ENCODE peak calls at places on chromosomes 7 and 10, in six cellular contexts. X is fibroblast of the aortic adventitia, R is cardiac fibroblast, V is choroid plexus epithelial cell, K is uterus, T is pancreas. I is an unnamed sample.

GRCh38 chr10:103942866-103943265 is 24.1 kb upstream of the SLK start:
- DNase-seq in R (no peak), K (no peak), T (no peak), X (peak), V (peak), I (no peak)

GRCh38 chr7:132739271-132739955 is 163.1 kb upstream of the PLXNA4 start:
- DNase-seq in V (peak), X (peak), K (no peak), T (no peak), R (peak), I (no peak)

GRCh38 chr7:42237891-42238531 is 1.0 kb upstream of the GLI3 start:
- DNase-seq in K (peak), R (peak), T (peak), X (peak), V (peak), I (no peak)

GRCh38 chr10:118692911-118693310 is 61.9 kb downstream of the CACUL1 start:
- DNase-seq in X (peak), V (peak), T (no peak), R (peak), K (no peak), I (peak)

GRCh38 chr10:77505431-77506334 is 131.9 kb downstream of the KCNMA1 start:
- DNase-seq in R (peak), V (peak), K (no peak), T (no peak), X (peak), I (peak)

GRCh38 chr7:43758029-43758860 is at the start of gene BLVRA:
- DNase-seq in V (no peak), K (peak), R (peak), T (peak), X (peak), I (no peak)

GRCh38 chr10:78974409-78975317 is 94.1 kb upstream of the ZMIZ1 start:
- DNase-seq in V (peak), X (peak), R (peak), T (peak), K (peak), I (peak)

GRCh38 chr10:52563361-52563760 is 209.2 kb downstream of the MBL2 start:
- DNase-seq in X (peak), K (no peak), V (peak), T (no peak), R (peak), I (no peak)

GRCh38 chr7:117248810-117249209 is 74.0 kb downstream of the WNT2 start:
- DNase-seq in K (no peak), R (no peak), V (peak), X (peak), T (no peak), I (no peak)

GRCh38 chr7:19958309-19958896 is 185.0 kb upstream of the TMEM196 start:
- DNase-seq in X (peak), V (peak), K (no peak), T (no peak), R (peak), I (peak)

GRCh38 chr10:96588060-96588554 is 1.3 kb upstream of the TM9SF3 start:
- DNase-seq in K (no peak), V (no peak), R (no peak), T (no peak), X (no peak), I (no peak)

GRCh38 chr10:7956508-7956907 is 98.0 kb upstream of the GATA3 start:
- DNase-seq in R (peak), X (peak), V (peak), T (no peak), K (no peak), I (peak)

GRCh38 chr7:38040831-38041230 is 120.4 kb downstream of the EPDR1 start:
- DNase-seq in V (no peak), R (no peak), K (no peak), T (no peak), X (no peak), I (no peak)

GRCh38 chr7:28395806-28396205 is 16.5 kb upstream of the CREB5 start:
- DNase-seq in V (no peak), K (no peak), T (no peak), R (no peak), X (peak), I (no peak)

GRCh38 chr10:22321156-22321711 is 335 bp downstream of the BMI1 start:
- DNase-seq in R (peak), T (peak), K (peak), X (peak), V (peak), I (no peak)

GRCh38 chr7:84675633-84676034 is 481.0 kb upstream of the SEMA3A start:
- DNase-seq in X (no peak), V (peak), T (no peak), R (no peak), K (no peak), I (no peak)

GRCh38 chr7:55573526-55573925 is 1.2 kb upstream of the VOPP1 start:
- DNase-seq in T (no peak), K (no peak), X (peak), V (peak), R (peak), I (no peak)

GRCh38 chr7:99397632-99397983 is 10.8 kb downstream of the PDAP1 start:
- DNase-seq in X (no peak), R (no peak), K (no peak), V (no peak), T (no peak), I (no peak)

GRCh38 chr10:90675621-90676020 is 182.2 kb downstream of the HTR7 start:
- DNase-seq in X (peak), R (peak), V (peak), K (no peak), T (no peak), I (no peak)

GRCh38 chr7:26515462-26515861 is 223.8 kb downstream of the SNX10 start:
- DNase-seq in R (no peak), K (no peak), T (peak), X (no peak), V (peak), I (no peak)

GRCh38 chr10:95508730-95509129 is 52.4 kb downstream of the SORBS1 start:
- DNase-seq in K (peak), X (peak), T (no peak), V (peak), R (peak), I (no peak)

GRCh38 chr10:48285710-48286109 is 11.2 kb upstream of the FRMPD2 start:
- DNase-seq in R (peak), T (no peak), K (no peak), X (peak), V (no peak), I (no peak)

GRCh38 chr10:52486840-52487611 is 172.9 kb downstream of the DKK1 start:
- DNase-seq in X (peak), T (no peak), R (peak), V (peak), K (no peak), I (peak)

GRCh38 chr10:131911451-131911850 is 10.6 kb downstream of the PPP2R2D start:
- DNase-seq in X (no peak), V (no peak), R (no peak), K (no peak), T (no peak), I (no peak)

GRCh38 chr7:29976673-29977072 is 12.9 kb downstream of the SCRN1 start:
- DNase-seq in K (no peak), V (peak), T (no peak), R (peak), X (peak), I (no peak)

GRCh38 chr10:47025253-47025539 is 114.0 kb downstream of the PTPN20 start:
- DNase-seq in X (no peak), V (no peak), R (no peak), K (no peak), T (no peak), I (no peak)

GRCh38 chr10:11525503-11525902 is 85.9 kb downstream of the USP6NL start:
- DNase-seq in V (no peak), R (peak), T (no peak), X (peak), K (peak), I (no peak)

GRCh38 chr10:132374612-132375011 is 22.4 kb upstream of the PWWP2B start:
- DNase-seq in T (no peak), X (no peak), V (no peak), K (peak), R (no peak), I (no peak)

GRCh38 chr10:130231211-130231850 is 95.1 kb downstream of the GLRX3 start:
- DNase-seq in K (no peak), R (no peak), T (no peak), X (no peak), V (no peak), I (no peak)

GRCh38 chr7:16028103-16028502 is 341.6 kb upstream of the MEOX2 start:
- DNase-seq in R (peak), X (peak), T (no peak), K (no peak), V (peak), I (peak)

GRCh38 chr7:23471090-23471859 is 984 bp upstream of the IGF2BP3 start:
- DNase-seq in V (peak), T (no peak), X (peak), R (peak), K (no peak), I (no peak)

GRCh38 chr7:23473848-23474097 is 3.5 kb upstream of the IGF2BP3 start:
- DNase-seq in V (no peak), K (no peak), X (no peak), R (no peak), T (no peak), I (no peak)

GRCh38 chr7:23472974-23473847 is 2.9 kb upstream of the IGF2BP3 start:
- DNase-seq in K (no peak), R (no peak), X (no peak), V (peak), T (no peak), I (no peak)

GRCh38 chr7:23472046-23472445 is 1.8 kb upstream of the IGF2BP3 start:
- DNase-seq in V (no peak), X (no peak), R (no peak), T (no peak), K (no peak), I (no peak)

GRCh38 chr7:23472556-23472955 is 2.3 kb upstream of the IGF2BP3 start:
- DNase-seq in T (no peak), K (no peak), V (no peak), R (no peak), X (no peak), I (no peak)
- H3K4me3 ChIP-seq in T (no peak), K (no peak), V (no peak), R (no peak), X (no peak), I (no peak)

DNA sequence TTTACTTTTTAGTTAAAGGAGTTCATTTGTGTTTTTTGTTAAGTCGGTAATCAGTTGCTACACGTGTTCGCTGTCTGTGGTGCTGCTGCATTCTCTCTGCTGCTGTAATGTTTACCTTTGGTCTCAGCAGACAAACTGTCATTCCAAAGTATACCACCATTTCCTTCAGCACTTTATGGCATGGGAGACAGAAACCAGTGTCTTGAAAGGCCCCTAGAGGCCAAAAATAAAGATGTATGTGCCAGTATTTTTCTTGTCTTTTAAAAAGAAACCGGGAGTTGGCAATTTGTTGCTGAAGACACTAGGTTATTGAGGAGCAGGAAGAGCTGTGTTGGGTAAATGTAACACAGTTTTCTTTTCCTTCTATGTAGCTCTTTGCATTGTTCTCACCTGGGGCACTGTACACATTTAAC is 24.1 kb downstream of the ZNF92 start:
- DNase-seq in K (no peak), T (no peak), R (peak), X (no peak), V (peak), I (peak)
- TF ChIP-seq CTCF in K (no peak), T (no peak), R (no peak), X (no peak), V (peak), I (peak)

GRCh38 chr7:603152-603941 is 83.7 kb upstream of the PDGFA start:
- DNase-seq in V (no peak), X (no peak), R (no peak), T (no peak), K (no peak), I (no peak)

GRCh38 chr7:604884-605531 is 85.4 kb upstream of the PDGFA start:
- DNase-seq in K (no peak), R (peak), V (peak), X (no peak), T (no peak), I (no peak)

GRCh38 chr7:605661-606450 is 86.2 kb upstream of the PDGFA start:
- DNase-seq in X (no peak), R (no peak), V (no peak), K (no peak), T (no peak), I (no peak)

GRCh38 chr7:602341-603141 is 82.9 kb upstream of the PDGFA start:
- DNase-seq in K (no peak), X (no peak), T (no peak), V (no peak), R (no peak), I (no peak)

DNA sequence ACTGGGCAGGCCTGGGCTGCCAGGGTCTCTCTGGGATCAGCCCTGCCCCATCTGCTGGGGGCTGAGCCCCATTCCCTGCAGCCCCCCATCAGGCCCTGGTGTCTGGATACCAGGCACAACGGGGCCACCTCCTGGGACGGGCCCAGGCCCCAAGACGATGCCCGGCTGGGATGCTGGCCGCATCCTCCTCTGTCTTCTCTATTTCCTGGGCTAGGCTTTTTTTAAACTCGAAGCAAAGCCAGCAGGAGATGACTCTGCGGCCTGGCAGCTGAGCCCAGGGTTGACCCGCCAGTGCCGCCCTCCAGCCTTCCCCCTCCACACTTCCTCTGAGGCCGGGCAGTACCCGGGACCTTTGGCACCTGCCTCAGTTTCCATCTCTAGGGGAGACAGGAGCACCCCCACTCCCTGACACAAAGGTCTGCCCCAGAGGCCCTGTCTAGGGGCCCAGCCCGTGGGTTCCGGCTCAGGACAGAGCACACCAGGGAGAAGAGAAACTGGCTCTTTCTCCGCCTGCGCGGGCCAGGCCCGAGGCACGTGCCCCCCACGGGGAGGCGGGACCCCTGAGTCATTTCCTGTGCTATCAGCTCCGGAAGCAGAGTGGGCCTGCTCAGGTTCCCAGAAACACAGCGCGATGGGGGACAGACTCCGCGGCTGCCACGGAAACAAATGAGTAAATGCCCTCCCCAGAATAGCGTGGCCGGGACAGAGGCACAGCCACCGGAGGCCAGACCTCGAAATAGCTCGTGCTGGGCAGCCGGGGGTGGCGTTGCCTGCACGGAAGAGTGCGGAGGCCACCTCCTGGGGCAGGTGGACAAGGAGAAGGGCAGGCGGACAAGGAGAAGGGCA is 84.6 kb upstream of the PDGFA start:
- DNase-seq in R (peak), T (no peak), V (peak), X (no peak), K (peak), I (no peak)
- H3K4me3 ChIP-seq in R (no peak), T (no peak), V (peak), X (no peak), K (no peak), I (no peak)

DNA sequence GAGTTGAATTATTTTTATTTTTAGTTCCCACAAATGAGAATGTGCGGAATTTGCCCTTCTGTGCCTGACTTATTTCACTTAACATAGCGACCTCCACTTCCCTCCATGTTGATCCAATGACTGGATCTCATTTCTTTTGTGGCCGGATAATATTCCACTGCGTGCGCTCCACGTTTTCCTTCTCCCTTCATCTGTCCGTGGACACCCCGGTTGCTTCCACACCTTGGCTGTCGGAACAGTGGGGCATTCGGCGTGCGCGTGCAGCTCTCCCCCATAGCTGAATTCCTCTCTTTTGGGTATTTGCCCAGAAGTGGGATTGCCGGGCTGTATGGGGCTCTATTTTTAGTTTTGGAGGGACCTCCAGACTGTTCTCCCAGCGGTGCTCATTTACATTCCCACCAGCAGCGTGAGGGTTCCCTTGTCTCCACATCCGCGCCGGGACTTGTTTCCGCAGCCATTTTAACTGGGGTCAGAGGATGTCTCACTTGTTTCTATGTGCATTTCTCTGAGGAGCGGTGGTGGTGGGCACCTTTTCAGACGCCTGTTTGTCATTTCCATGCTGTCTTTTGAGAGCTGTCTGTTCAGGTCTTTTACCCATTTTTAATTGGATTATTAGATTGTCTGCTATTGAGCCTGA is 50.9 kb upstream of the SUN1 start:
- DNase-seq in K (peak), R (peak), X (no peak), T (no peak), V (peak), I (no peak)
- TF ChIP-seq CTCF in K (no peak), R (no peak), X (no peak), T (no peak), V (no peak), I (no peak)

GRCh38 chr7:40808409-40808942 is 673.7 kb downstream of the SUGCT start:
- DNase-seq in T (no peak), V (peak), R (peak), K (no peak), X (peak), I (peak)
- H3K4me3 ChIP-seq in T (no peak), V (no peak), R (no peak), K (no peak), X (no peak), I (no peak)

GRCh38 chr10:13473986-13474385 is 54.8 kb downstream of the BEND7 start:
- DNase-seq in R (no peak), V (no peak), X (no peak), T (no peak), K (no peak), I (no peak)

GRCh38 chr10:13472359-13472758 is 56.5 kb downstream of the BEND7 start:
- DNase-seq in X (no peak), V (no peak), R (no peak), K (no peak), T (no peak), I (no peak)

GRCh38 chr10:13475124-13475523 is 53.7 kb downstream of the BEND7 start:
- DNase-seq in X (no peak), T (no peak), K (no peak), V (no peak), R (no peak), I (no peak)

DNA sequence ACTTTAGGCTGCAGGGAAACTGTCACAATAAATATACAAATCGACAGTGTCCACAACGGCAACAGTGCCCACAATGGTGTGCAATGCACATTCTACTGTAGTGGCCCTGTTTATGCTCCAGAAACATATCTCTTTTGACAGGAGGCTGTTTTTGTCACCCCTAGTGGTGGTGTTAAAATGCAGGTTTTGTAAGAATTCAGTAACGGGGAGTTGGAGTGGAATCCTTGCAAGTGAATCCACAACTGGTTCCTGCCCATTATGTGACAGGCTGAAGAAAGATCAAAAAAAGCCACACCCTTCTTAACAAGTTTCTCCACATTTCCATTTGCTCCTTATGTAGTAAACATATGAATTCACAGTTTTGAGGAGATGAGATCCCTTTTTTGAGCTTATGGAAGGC is 58.5 kb downstream of the BEND7 start:
- DNase-seq in K (no peak), V (peak), X (no peak), T (no peak), R (no peak), I (no peak)
- TF ChIP-seq CTCF in K (no peak), V (peak), X (no peak), T (no peak), R (peak), I (peak)

DNA sequence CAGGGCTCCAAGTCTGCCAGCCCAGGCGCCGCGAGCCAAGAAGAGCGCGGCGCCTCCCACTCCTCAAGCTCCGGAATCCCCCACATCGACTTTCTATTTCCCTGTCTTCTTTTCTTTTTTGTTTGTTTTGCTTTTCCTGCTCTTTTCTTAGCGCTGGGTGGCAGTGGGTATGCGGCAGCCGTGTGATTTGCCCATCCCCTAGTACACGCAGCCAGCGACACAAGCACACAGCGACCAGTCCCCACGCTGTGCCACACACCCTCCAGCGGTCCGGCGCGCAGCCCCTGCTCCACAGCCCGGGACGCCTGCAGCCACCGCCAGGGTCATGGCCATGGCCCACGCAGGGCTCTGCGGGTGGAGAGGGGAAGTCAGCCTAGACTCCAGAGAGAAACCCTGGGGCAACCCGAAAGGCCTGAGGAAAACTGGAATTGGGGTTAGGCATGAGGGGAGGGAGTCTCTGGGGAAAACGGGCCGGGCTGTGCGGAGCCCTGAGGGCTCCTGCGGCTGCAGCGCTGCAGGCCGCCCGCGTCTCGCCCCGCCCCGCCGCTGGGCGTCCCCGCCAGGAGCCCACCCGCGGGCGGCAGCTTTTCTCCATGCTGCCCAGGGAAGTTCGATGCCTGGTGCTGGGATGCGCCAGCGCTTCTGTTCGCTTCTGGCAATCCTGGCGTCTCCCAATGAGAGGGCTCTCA is 2.5 kb downstream of the CHRM2 start:
- DNase-seq in K (no peak), V (no peak), X (no peak), R (no peak), T (no peak), I (no peak)
- H3K4me3 ChIP-seq in K (peak), V (peak), X (peak), R (peak), T (no peak), I (peak)

I was measured in epithelial cell of proximal tubule.